ENCODE peak calls at places on chromosomes 13 and 19, in ten cellular contexts. Q is aorta; H is endothelial cell of umbilical vein; D is ureter; K is thoracic aorta; Z is GM12891; M is stimulated activated CD4-positive, alpha-beta T cell treated with anti-CD3 and anti-CD28 coated beads, Interleukin-2, amount 100 ng/mL, for 48 hours; Y is AG04450; A is dermis blood vessel endothelial cell; G is activated naive CD4-positive, alpha-beta T cell. J is an unnamed sample.

GRCh38 chr19:6510618-6511017 is 8.5 kb upstream of the TUBB4A start:
- DNase-seq in G (no peak), H (no peak), Z (no peak), M (no peak), Y (no peak), Q (no peak), K (no peak), A (no peak), D (no peak), J (no peak)

GRCh38 chr19:16371540-16371986 is 46.9 kb downstream of the KLF2 start:
- DNase-seq in Q (peak; percentile 84), K (no peak), G (peak; percentile 31), M (peak; percentile 62), A (no peak), H (no peak), Z (peak; percentile 67), Y (no peak), D (peak; percentile 84), J (no peak)

GRCh38 chr13:99847318-99847750 is 124.2 kb downstream of the ZIC5 start:
- DNase-seq in H (no peak), D (no peak), Z (no peak), M (no peak), Y (no peak), Q (no peak), A (no peak), K (no peak), G (no peak), J (no peak)

GRCh38 chr19:7928334-7928706 is 2.4 kb upstream of the CTXN1 start:
- DNase-seq in G (no peak), Q (no peak), K (no peak), H (no peak), A (no peak), Y (no peak), Z (no peak), M (no peak), D (peak; percentile 52), J (no peak)

GRCh38 chr13:73872397-73872796 is 261.8 kb downstream of the KLF12 start:
- DNase-seq in Y (no peak), Q (no peak), G (no peak), M (no peak), Z (no peak), K (no peak), A (no peak), D (no peak), H (no peak), J (no peak)

GRCh38 chr13:33471182-33471581 is 185.6 kb upstream of the STARD13 start:
- DNase-seq in D (no peak), A (no peak), G (no peak), Z (no peak), Q (no peak), M (no peak), K (no peak), Y (no peak), H (no peak), J (no peak)

GRCh38 chr19:8367327-8368001 is 3.5 kb downstream of the ANGPTL4 start:
- DNase-seq in K (peak; percentile 71), M (no peak), Y (peak; percentile 96), A (peak; percentile 85), H (peak; percentile 96), D (peak; percentile 88), Z (no peak), Q (peak; percentile 94), G (no peak), J (peak; percentile 96)

GRCh38 chr19:18173572-18174294 is at the start of gene IFI30:
- DNase-seq in D (peak; percentile 87), Z (peak; percentile 84), Y (no peak), Q (peak; percentile 91), G (no peak), A (peak; percentile 39), K (no peak), H (peak; percentile 37), M (peak; percentile 47), J (no peak)

GRCh38 chr13:109879338-109879737 is 93.0 kb upstream of the IRS2 start:
- DNase-seq in M (no peak), K (no peak), H (no peak), G (no peak), Z (no peak), Q (no peak), Y (no peak), D (no peak), A (no peak), J (no peak)

GRCh38 chr19:16661480-16662034 is 618 bp downstream of the TMEM38A start:
- DNase-seq in A (no peak), H (no peak), M (no peak), Q (peak; percentile 82), G (no peak), Z (no peak), D (peak; percentile 49), K (peak; percentile 23), Y (no peak), J (no peak)

GRCh38 chr19:9967326-9967725 is 31.0 kb upstream of the OLFM2 start:
- DNase-seq in D (no peak), Y (no peak), A (no peak), K (no peak), G (no peak), M (no peak), Q (no peak), H (no peak), Z (no peak), J (no peak)

GRCh38 chr13:24842533-24843278 is 78.7 kb downstream of the RNF17 start:
- DNase-seq in M (no peak), D (no peak), G (no peak), Q (no peak), K (no peak), Z (no peak), Y (no peak), A (no peak), H (no peak), J (no peak)

GRCh38 chr19:29622191-29623070 is 16.3 kb downstream of the POP4 start:
- DNase-seq in Q (no peak), Z (no peak), G (no peak), Y (no peak), H (no peak), A (peak; percentile 13), M (peak; percentile 28), K (no peak), D (no peak), J (no peak)

GRCh38 chr13:102440259-102440936 is 38.5 kb upstream of the FGF14 start:
- DNase-seq in D (peak; percentile 79), Q (no peak), Y (no peak), H (no peak), G (no peak), Z (no peak), A (no peak), K (no peak), M (no peak), J (no peak)

GRCh38 chr19:32550666-32551065 is 30.3 kb upstream of the PDCD5 start:
- DNase-seq in M (no peak), G (no peak), Q (no peak), Y (no peak), A (no peak), H (no peak), Z (no peak), K (no peak), D (no peak), J (no peak)

GRCh38 chr19:47848871-47849473 is 10.1 kb upstream of the TPRX2 start:
- DNase-seq in A (peak; percentile 27), Q (no peak), Y (no peak), H (no peak), G (no peak), Z (no peak), K (no peak), D (no peak), M (peak; percentile 45), J (no peak)

GRCh38 chr13:81051873-81052272 is 710.9 kb upstream of the SPRY2 start:
- DNase-seq in Y (no peak), Q (no peak), A (peak; percentile 24), H (peak; percentile 9), K (no peak), G (no peak), Z (no peak), M (no peak), D (no peak), J (no peak)

GRCh38 chr19:5225486-5226345 is 114.9 kb downstream of the PTPRS start:
- DNase-seq in G (no peak), A (peak; percentile 23), Q (no peak), M (no peak), K (no peak), Y (no peak), H (no peak), Z (no peak), D (no peak), J (no peak)

GRCh38 chr19:57403737-57404537 is 7.0 kb upstream of the ZNF17 start:
- DNase-seq in D (no peak), Q (no peak), G (no peak), A (no peak), M (no peak), Z (no peak), H (no peak), Y (no peak), K (no peak), J (no peak)

GRCh38 chr19:17248011-17248776 is 2.5 kb upstream of the NR2F6 start:
- DNase-seq in Q (no peak), K (no peak), Z (no peak), Y (no peak), A (no peak), G (no peak), M (no peak), H (no peak), D (no peak), J (no peak)

GRCh38 chr19:48635966-48636858 is 967 bp downstream of the DBP start:
- DNase-seq in K (no peak), H (no peak), Y (no peak), M (no peak), A (no peak), D (peak; percentile 77), G (no peak), Z (no peak), Q (no peak), J (no peak)

GRCh38 chr13:76455960-76456359 is 430.2 kb downstream of the KCTD12 start:
- DNase-seq in M (no peak), Z (no peak), Y (peak; percentile 34), Q (no peak), G (no peak), K (no peak), H (peak; percentile 37), A (peak; percentile 33), D (no peak), J (peak; percentile 52)

GRCh38 chr13:114152285-114152645 is 19.8 kb upstream of the RASA3 start:
- DNase-seq in K (no peak), G (no peak), A (no peak), H (no peak), M (no peak), Z (no peak), Q (no peak), Y (no peak), D (no peak), J (no peak)

GRCh38 chr19:43564800-43565199 is 10.5 kb downstream of the XRCC1 start:
- DNase-seq in A (no peak), H (no peak), Q (no peak), M (no peak), Y (no peak), D (no peak), K (no peak), G (no peak), Z (no peak), J (no peak)

GRCh38 chr13:102317593-102317992 is 84.3 kb downstream of the FGF14 start:
- DNase-seq in K (peak; percentile 54), M (no peak), D (peak; percentile 58), A (no peak), G (no peak), Y (no peak), Q (peak; percentile 91), H (no peak), Z (no peak), J (no peak)

GRCh38 chr19:1467512-1468273 is 11.3 kb downstream of the C19orf25 start:
- DNase-seq in G (no peak), Q (no peak), Z (no peak), D (no peak), Y (no peak), H (no peak), A (no peak), M (no peak), K (no peak), J (no peak)

GRCh38 chr13:25988655-25989054 is 63.2 kb downstream of the SHISA2 start:
- DNase-seq in D (no peak), K (no peak), Y (no peak), Q (no peak), Z (no peak), A (no peak), H (no peak), M (no peak), G (no peak), J (no peak)

GRCh38 chr13:49975826-49976225 is 21.0 kb upstream of the TRIM13 start:
- DNase-seq in M (no peak), D (no peak), K (no peak), Z (no peak), H (no peak), A (no peak), G (no peak), Y (no peak), Q (no peak), J (no peak)

J was measured in AG09319.